ENCODE peak calls at places on chromosomes 16 and 17, in four cellular contexts. Y is H1, S is K562, M is SK-N-SH. U is an unnamed sample.

GRCh38 chr16:67883872-67884261 is 818 bp upstream of the NRN1L start:
- DNase-seq in M (peak; percentile 90), Y (no peak), S (peak; percentile 76), U (peak; percentile 94)

GRCh38 chr16:88442811-88443576 is 10.1 kb upstream of the ZFPM1 start:
- DNase-seq in M (peak; percentile 98), S (peak; percentile 91), Y (no peak), U (peak; percentile 98)

GRCh38 chr17:30926516-30926915 is 4.8 kb downstream of the ADAP2 start:
- DNase-seq in M (no peak), S (no peak), Y (no peak), U (no peak)

GRCh38 chr16:4489030-4489429 is 12.8 kb downstream of the HMOX2 start:
- DNase-seq in S (no peak), Y (no peak), M (no peak), U (no peak)

GRCh38 chr17:43645765-43646481 is 15.8 kb downstream of the MEOX1 start:
- DNase-seq in Y (no peak), M (peak; percentile 84), S (no peak), U (no peak)

GRCh38 chr17:50712641-50713296 is 5.1 kb upstream of the ANKRD40 start:
- DNase-seq in S (no peak), M (no peak), Y (no peak), U (no peak)

GRCh38 chr16:9929313-9929712 is 252.9 kb downstream of the GRIN2A start:
- DNase-seq in Y (no peak), M (no peak), S (no peak), U (no peak)

GRCh38 chr17:81733507-81734404 is 21.7 kb downstream of the SLC25A10 start:
- DNase-seq in Y (no peak), M (peak; percentile 100), S (peak; percentile 90), U (peak; percentile 88)

GRCh38 chr16:3592559-3592958 is 15.4 kb upstream of the NLRC3 start:
- DNase-seq in S (no peak), M (no peak), Y (no peak), U (no peak)

GRCh38 chr16:88792078-88792550 is 7.1 kb upstream of the PIEZO1 start:
- DNase-seq in Y (no peak), M (no peak), S (no peak), U (no peak)

GRCh38 chr16:27473101-27473900 is 71.3 kb downstream of the IL21R start:
- DNase-seq in S (no peak), M (no peak), Y (no peak), U (no peak)

DNA sequence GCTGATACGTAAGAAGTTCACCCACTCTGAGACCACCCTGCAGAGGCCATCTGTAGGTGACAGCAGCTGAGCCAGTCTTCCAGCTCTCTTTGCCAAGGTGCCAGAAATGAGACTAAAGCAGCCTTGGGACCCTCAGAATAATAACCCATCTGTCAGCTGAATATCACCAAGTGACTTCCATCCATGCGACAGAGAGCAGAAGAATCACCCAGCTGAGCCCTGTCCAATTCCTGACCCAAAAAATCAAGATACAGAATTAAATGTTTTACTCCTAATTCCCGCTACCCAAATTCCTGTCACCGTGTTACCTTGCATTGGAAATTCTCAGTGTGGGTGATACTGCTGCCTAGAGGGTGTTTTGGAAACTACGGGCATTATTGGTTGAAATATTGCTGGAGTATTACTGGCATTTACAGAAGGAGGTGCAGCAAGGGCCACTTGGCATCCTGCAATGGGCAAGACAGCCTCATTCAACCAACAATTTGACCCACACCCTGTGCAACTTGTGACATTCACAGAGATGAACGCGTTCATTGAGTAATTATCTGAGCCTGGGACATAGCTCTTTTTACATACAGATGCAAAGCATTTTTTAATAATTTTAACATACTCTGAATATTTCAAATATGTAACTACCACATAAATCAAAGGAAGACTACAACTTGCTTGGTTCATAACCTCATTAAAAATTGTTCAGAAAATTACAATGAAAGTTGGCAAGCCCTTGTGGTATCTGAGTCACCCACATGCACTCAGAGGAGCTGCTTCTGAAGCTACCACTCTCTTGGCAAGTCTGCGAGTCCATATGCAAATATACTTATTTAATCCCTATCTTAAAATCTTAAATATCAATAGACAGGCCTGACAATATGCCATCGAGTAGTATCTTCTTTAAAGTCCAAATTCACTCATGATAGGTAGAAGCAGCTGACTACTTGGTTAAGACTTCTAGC is 126.6 kb downstream of the C16orf95 start:
- DNase-seq in Y (no peak), M (no peak), S (no peak), U (no peak)
- TF ChIP-seq JUND in Y (no peak), M (no peak), S (no peak), U (no peak)

GRCh38 chr17:75756451-75757085 is 8.4 kb downstream of the GALK1 start:
- DNase-seq in Y (no peak), S (no peak), M (peak; percentile 30), U (no peak)
- TF ChIP-seq JUND in Y (no peak), S (no peak), M (no peak), U (no peak)

GRCh38 chr17:78924481-78925151 is 571 bp downstream of the TIMP2 start:
- DNase-seq in S (no peak), M (peak; percentile 77), Y (no peak), U (no peak)

GRCh38 chr17:78923660-78924453 is 1.3 kb downstream of the TIMP2 start:
- DNase-seq in Y (no peak), S (peak; percentile 57), M (peak; percentile 65), U (peak; percentile 92)

GRCh38 chr17:78922876-78923498 is 2.2 kb downstream of the TIMP2 start:
- DNase-seq in Y (no peak), M (no peak), S (no peak), U (no peak)

GRCh38 chr17:78925662-78926555 is 722 bp upstream of the TIMP2 start:
- DNase-seq in S (no peak), Y (no peak), M (peak; percentile 81), U (no peak)

DNA sequence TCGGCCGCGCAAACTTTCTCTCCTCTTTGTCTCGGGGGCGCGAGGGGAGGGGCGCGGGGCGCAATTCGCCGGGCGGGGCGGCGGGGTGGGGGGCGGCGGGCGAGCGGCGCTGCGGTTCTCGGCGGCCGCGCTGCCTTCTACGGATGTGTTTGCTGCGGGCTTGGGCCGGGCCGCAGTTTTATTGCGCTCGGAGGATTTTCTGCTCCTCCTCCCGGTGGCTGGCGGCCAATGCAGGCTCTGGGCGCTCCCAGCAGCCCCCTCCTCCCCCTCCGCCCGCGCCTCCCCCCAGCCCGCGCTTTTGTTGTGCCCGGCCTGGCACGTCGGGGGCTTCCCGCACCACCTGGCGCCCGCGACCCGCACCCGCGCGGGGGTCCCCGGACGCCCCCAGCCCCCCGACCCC is at the start of gene TIMP2:
- DNase-seq in S (peak; percentile 73), Y (peak; percentile 58), M (peak; percentile 100), U (peak; percentile 81)
- TF ChIP-seq JUND in S (no peak), Y (no peak), M (no peak), U (no peak)

DNA sequence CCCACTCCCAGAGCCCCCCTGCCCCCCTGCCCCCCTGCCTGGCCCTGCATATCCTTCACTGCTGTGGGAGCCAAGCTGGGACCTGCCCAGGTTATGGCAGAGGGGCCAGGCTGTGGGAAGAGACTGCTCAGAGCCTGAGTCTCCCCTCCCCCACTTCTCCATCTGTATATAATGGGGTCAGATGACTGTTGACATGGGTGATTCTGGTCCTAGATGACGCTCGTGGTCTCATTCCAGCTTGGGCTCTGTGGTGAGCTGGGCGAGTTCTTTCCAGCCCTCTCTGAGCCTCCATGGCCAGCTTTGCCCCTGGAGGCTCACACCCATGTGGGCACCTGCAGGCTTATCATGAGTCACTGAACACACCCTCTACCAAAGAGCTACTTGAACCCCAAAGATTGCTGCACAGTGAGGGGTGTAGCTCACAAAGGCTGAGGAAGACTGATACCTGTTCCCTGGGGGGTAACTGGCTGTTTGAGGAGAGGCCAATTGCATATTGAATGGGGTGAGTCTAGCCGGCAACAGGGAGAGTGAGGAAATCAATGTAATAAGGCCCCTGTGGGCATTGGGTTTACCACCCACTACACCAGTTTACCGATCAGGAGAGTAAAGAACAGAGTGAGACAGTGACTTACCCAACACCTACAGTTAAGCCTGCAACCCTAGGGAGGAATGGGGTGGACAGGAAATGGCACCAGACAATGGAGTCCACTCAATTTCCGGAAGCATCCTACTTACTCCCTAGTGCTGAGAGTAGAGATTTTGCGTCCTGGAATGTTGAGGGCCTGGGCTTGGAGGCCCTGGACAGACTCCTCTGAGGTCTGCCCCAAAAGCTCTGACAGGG is 4.2 kb upstream of the SREBF1 start:
- DNase-seq in M (no peak), Y (no peak), S (no peak), U (no peak)
- TF ChIP-seq JUND in M (no peak), Y (no peak), S (no peak), U (no peak)

GRCh38 chr16:8852534-8852933 is 16.3 kb downstream of the CARHSP1 start:
- DNase-seq in Y (no peak), M (no peak), S (no peak), U (no peak)
- TF ChIP-seq JUND in Y (no peak), M (no peak), S (no peak), U (no peak)

DNA sequence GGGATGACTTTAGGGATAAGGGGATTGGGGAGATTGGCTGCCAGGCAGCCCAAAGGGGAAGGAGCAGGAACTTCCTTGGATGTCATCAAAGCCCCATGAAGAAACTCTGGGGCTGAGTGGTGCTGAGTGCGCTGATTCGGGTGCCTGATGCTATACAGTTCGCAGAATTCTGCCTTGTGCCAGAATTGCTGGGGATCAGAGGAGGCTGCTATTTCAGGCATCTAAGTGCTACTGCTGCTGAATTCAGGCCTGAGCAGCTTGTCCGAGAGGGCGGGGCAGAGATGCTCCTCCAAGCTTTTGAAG is 227.9 kb downstream of the CCDC182 start:
- DNase-seq in Y (no peak), S (no peak), M (no peak), U (no peak)
- TF ChIP-seq JUND in Y (no peak), S (no peak), M (no peak), U (no peak)